ENCODE peak calls at places on chromosomes 11 and 22, in eight cellular contexts. One of them, this sample, is unnamed.

GRCh38 chr22:34102633-34103032 is 182.4 kb upstream of the LARGE1 start:
- DNase-seq in kidney: no peak
- DNase-seq in upper lobe of right lung: no peak
- DNase-seq in IMR-90: no peak
- DNase-seq in heart left ventricle: no peak
- DNase-seq in pancreas: no peak
- DNase-seq in mammary epithelial cell: no peak
- DNase-seq in cardiac muscle cell: no peak
- DNase-seq in this sample: no peak

GRCh38 chr11:10502065-10502680 is 38.8 kb downstream of the RNF141 start:
- DNase-seq in kidney: no peak
- DNase-seq in upper lobe of right lung: no peak
- DNase-seq in IMR-90: no peak
- DNase-seq in heart left ventricle: no peak
- DNase-seq in pancreas: no peak
- DNase-seq in mammary epithelial cell: no peak
- DNase-seq in cardiac muscle cell: no peak
- DNase-seq in this sample: no peak

GRCh38 chr22:24141586-24141985 is 39.7 kb upstream of the SUSD2 start:
- DNase-seq in kidney: no peak
- DNase-seq in upper lobe of right lung: no peak
- DNase-seq in IMR-90: peak; percentile 63
- DNase-seq in heart left ventricle: no peak
- DNase-seq in pancreas: no peak
- DNase-seq in mammary epithelial cell: peak; percentile 75
- DNase-seq in cardiac muscle cell: no peak
- DNase-seq in this sample: no peak

GRCh38 chr11:130600616-130601015 is 152.2 kb downstream of the ADAMTS15 start:
- DNase-seq in kidney: no peak
- DNase-seq in upper lobe of right lung: no peak
- DNase-seq in IMR-90: no peak
- DNase-seq in heart left ventricle: no peak
- DNase-seq in pancreas: no peak
- DNase-seq in mammary epithelial cell: no peak
- DNase-seq in cardiac muscle cell: no peak
- DNase-seq in this sample: no peak

GRCh38 chr11:88357323-88358039 is 19.9 kb upstream of the CTSC start:
- DNase-seq in kidney: no peak
- DNase-seq in upper lobe of right lung: no peak
- DNase-seq in IMR-90: peak; percentile 27
- DNase-seq in heart left ventricle: no peak
- DNase-seq in pancreas: no peak
- DNase-seq in mammary epithelial cell: no peak
- DNase-seq in cardiac muscle cell: peak; percentile 76
- DNase-seq in this sample: no peak

GRCh38 chr11:122069946-122070345 is 46.1 kb downstream of the BLID start:
- DNase-seq in kidney: peak; percentile 67
- DNase-seq in upper lobe of right lung: no peak
- DNase-seq in IMR-90: peak; percentile 91
- DNase-seq in heart left ventricle: peak; percentile 37
- DNase-seq in pancreas: peak; percentile 38
- DNase-seq in mammary epithelial cell: peak; percentile 43
- DNase-seq in cardiac muscle cell: peak; percentile 87
- DNase-seq in this sample: peak; percentile 66

GRCh38 chr22:30187726-30188407 is 58.7 kb downstream of the LIF start:
- DNase-seq in kidney: no peak
- DNase-seq in upper lobe of right lung: no peak
- DNase-seq in IMR-90: peak; percentile 63
- DNase-seq in heart left ventricle: no peak
- DNase-seq in pancreas: no peak
- DNase-seq in mammary epithelial cell: no peak
- DNase-seq in cardiac muscle cell: peak; percentile 56
- DNase-seq in this sample: no peak

GRCh38 chr22:43375951-43376455 is 32.8 kb upstream of the SCUBE1 start:
- DNase-seq in kidney: no peak
- DNase-seq in upper lobe of right lung: no peak
- DNase-seq in IMR-90: peak; percentile 43
- DNase-seq in heart left ventricle: no peak
- DNase-seq in pancreas: no peak
- DNase-seq in mammary epithelial cell: peak; percentile 19
- DNase-seq in cardiac muscle cell: peak; percentile 21
- DNase-seq in this sample: no peak

GRCh38 chr11:81203876-81204275 is 1529.8 kb downstream of the FAM181B start:
- DNase-seq in kidney: no peak
- DNase-seq in upper lobe of right lung: no peak
- DNase-seq in IMR-90: no peak
- DNase-seq in heart left ventricle: no peak
- DNase-seq in pancreas: no peak
- DNase-seq in mammary epithelial cell: no peak
- DNase-seq in cardiac muscle cell: no peak
- DNase-seq in this sample: no peak

GRCh38 chr11:122421684-122422083 is 233.8 kb upstream of the UBASH3B start:
- DNase-seq in kidney: no peak
- DNase-seq in upper lobe of right lung: no peak
- DNase-seq in IMR-90: no peak
- DNase-seq in heart left ventricle: no peak
- DNase-seq in pancreas: no peak
- DNase-seq in mammary epithelial cell: peak; percentile 70
- DNase-seq in cardiac muscle cell: no peak
- DNase-seq in this sample: no peak

GRCh38 chr11:116927163-116927772 is 89.8 kb upstream of the APOA1 start:
- DNase-seq in kidney: no peak
- DNase-seq in upper lobe of right lung: no peak
- DNase-seq in IMR-90: no peak
- DNase-seq in heart left ventricle: no peak
- DNase-seq in pancreas: no peak
- DNase-seq in mammary epithelial cell: no peak
- DNase-seq in cardiac muscle cell: no peak
- DNase-seq in this sample: no peak

GRCh38 chr11:63667993-63668392 is 3.2 kb downstream of the ATL3 start:
- DNase-seq in kidney: no peak
- DNase-seq in upper lobe of right lung: no peak
- DNase-seq in IMR-90: peak; percentile 97
- DNase-seq in heart left ventricle: no peak
- DNase-seq in pancreas: no peak
- DNase-seq in mammary epithelial cell: peak; percentile 94
- DNase-seq in cardiac muscle cell: peak; percentile 81
- DNase-seq in this sample: no peak

GRCh38 chr11:84800755-84801346 is 826.3 kb downstream of the DLG2 start:
- DNase-seq in kidney: no peak
- DNase-seq in upper lobe of right lung: no peak
- DNase-seq in IMR-90: peak; percentile 36
- DNase-seq in heart left ventricle: no peak
- DNase-seq in pancreas: no peak
- DNase-seq in mammary epithelial cell: peak; percentile 8
- DNase-seq in cardiac muscle cell: peak; percentile 9
- DNase-seq in this sample: no peak

GRCh38 chr11:2086239-2087040 is 52.7 kb downstream of the IGF2 start:
- DNase-seq in kidney: no peak
- DNase-seq in upper lobe of right lung: peak; percentile 53
- DNase-seq in IMR-90: no peak
- DNase-seq in heart left ventricle: no peak
- DNase-seq in pancreas: no peak
- DNase-seq in mammary epithelial cell: no peak
- DNase-seq in cardiac muscle cell: no peak
- DNase-seq in this sample: peak; percentile 32

GRCh38 chr22:41831383-41831782 is 1.5 kb upstream of the SREBF2 start:
- DNase-seq in kidney: no peak
- DNase-seq in upper lobe of right lung: no peak
- DNase-seq in IMR-90: no peak
- DNase-seq in heart left ventricle: no peak
- DNase-seq in pancreas: no peak
- DNase-seq in mammary epithelial cell: no peak
- DNase-seq in cardiac muscle cell: peak; percentile 40
- DNase-seq in this sample: no peak

GRCh38 chr11:118147502-118147901 is 5.1 kb downstream of the SCN4B start:
- DNase-seq in kidney: no peak
- DNase-seq in upper lobe of right lung: no peak
- DNase-seq in IMR-90: no peak
- DNase-seq in heart left ventricle: no peak
- DNase-seq in pancreas: no peak
- DNase-seq in mammary epithelial cell: no peak
- DNase-seq in cardiac muscle cell: no peak
- DNase-seq in this sample: no peak

GRCh38 chr11:118148240-118148639 is 4.4 kb downstream of the SCN4B start:
- DNase-seq in kidney: no peak
- DNase-seq in upper lobe of right lung: no peak
- DNase-seq in IMR-90: no peak
- DNase-seq in heart left ventricle: no peak
- DNase-seq in pancreas: no peak
- DNase-seq in mammary epithelial cell: no peak
- DNase-seq in cardiac muscle cell: no peak
- DNase-seq in this sample: no peak

GRCh38 chr11:118149493-118149892 is 3.1 kb downstream of the SCN4B start:
- DNase-seq in kidney: no peak
- DNase-seq in upper lobe of right lung: no peak
- DNase-seq in IMR-90: no peak
- DNase-seq in heart left ventricle: no peak
- DNase-seq in pancreas: no peak
- DNase-seq in mammary epithelial cell: no peak
- DNase-seq in cardiac muscle cell: no peak
- DNase-seq in this sample: no peak

GRCh38 chr11:118146554-118146953 is 6.1 kb downstream of the SCN4B start:
- DNase-seq in kidney: no peak
- DNase-seq in upper lobe of right lung: no peak
- DNase-seq in IMR-90: no peak
- DNase-seq in heart left ventricle: no peak
- DNase-seq in pancreas: no peak
- DNase-seq in mammary epithelial cell: no peak
- DNase-seq in cardiac muscle cell: no peak
- DNase-seq in this sample: no peak

DNA sequence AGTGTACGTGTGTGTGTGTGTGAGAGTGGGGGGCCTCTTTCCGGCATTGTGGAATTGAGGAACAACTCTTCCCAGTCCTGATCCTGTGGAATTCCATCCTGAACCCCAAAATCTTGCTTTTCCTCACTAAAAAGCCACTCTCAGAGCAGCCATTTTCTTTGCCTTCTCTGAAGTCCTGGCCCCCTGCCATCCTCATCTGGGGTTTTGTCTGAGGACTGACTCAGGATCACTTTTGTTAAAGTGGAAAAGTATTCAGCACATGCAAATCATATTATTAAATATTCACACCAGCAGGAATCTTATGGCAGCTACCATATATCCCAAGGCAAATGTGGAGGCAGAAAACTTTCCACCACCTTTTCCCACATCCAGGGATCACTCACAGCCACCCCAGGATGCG is 3.7 kb downstream of the SCN4B start:
- DNase-seq in kidney: no peak
- DNase-seq in upper lobe of right lung: no peak
- DNase-seq in IMR-90: no peak
- DNase-seq in heart left ventricle: no peak
- DNase-seq in pancreas: no peak
- DNase-seq in mammary epithelial cell: no peak
- DNase-seq in cardiac muscle cell: no peak
- DNase-seq in this sample: no peak
- H3K27ac ChIP-seq in kidney: no peak overlapping the region
- H3K27ac ChIP-seq in upper lobe of right lung: no peak overlapping the region
- H3K27ac ChIP-seq in IMR-90: no peak overlapping the region
- H3K27ac ChIP-seq in heart left ventricle: peak overlapping the region; percentile 80
- H3K27ac ChIP-seq in pancreas: no peak overlapping the region
- H3K27ac ChIP-seq in mammary epithelial cell: no peak overlapping the region
- H3K27ac ChIP-seq in cardiac muscle cell: no peak overlapping the region
- H3K27ac ChIP-seq in this sample: no peak overlapping the region

GRCh38 chr11:119728226-119728626 is 774 bp downstream of the NECTIN1 start:
- DNase-seq in kidney: no peak
- DNase-seq in upper lobe of right lung: peak; percentile 70
- DNase-seq in IMR-90: no peak
- DNase-seq in heart left ventricle: no peak
- DNase-seq in pancreas: peak; percentile 81
- DNase-seq in mammary epithelial cell: no peak
- DNase-seq in cardiac muscle cell: no peak
- DNase-seq in this sample: no peak
- H3K4me3 ChIP-seq in kidney: peak overlapping the region; percentile 67
- H3K4me3 ChIP-seq in upper lobe of right lung: peak overlapping the region; percentile 83
- H3K4me3 ChIP-seq in IMR-90: peak overlapping the region; percentile 72
- H3K4me3 ChIP-seq in heart left ventricle: peak overlapping the region; percentile 91
- H3K4me3 ChIP-seq in pancreas: peak overlapping the region; percentile 83
- H3K4me3 ChIP-seq in mammary epithelial cell: peak overlapping the region; percentile 92
- H3K4me3 ChIP-seq in cardiac muscle cell: peak overlapping the region; percentile 69
- H3K4me3 ChIP-seq in this sample: peak overlapping the region; percentile 82

DNA sequence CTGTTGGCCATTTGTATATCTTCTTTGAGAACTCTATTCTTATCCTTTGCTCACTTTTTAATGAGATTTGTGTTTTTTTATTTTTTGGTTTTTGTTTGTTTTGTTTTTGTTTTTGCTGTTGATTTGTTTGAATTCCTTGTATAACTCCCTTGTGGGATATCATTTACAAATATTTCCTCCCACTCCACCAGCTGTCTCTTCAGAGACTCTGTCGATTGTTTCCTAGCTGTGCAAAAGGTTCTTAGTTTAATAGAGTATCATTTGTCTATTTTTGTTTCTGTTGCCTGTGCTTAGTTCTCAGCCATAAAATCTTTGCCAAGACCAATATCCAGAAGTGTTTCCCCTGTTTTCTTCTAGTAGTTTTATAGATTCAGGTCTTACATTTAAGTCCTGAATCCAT is 82.4 kb downstream of the ARHGAP32 start:
- DNase-seq in kidney: no peak
- DNase-seq in upper lobe of right lung: no peak
- DNase-seq in IMR-90: no peak
- DNase-seq in heart left ventricle: no peak
- DNase-seq in pancreas: no peak
- DNase-seq in mammary epithelial cell: no peak
- DNase-seq in cardiac muscle cell: no peak
- DNase-seq in this sample: no peak
- H3K4me1 ChIP-seq in kidney: no peaks in the 10 kb centered on the region
- H3K4me1 ChIP-seq in upper lobe of right lung: no peaks in the 10 kb centered on the region
- H3K4me1 ChIP-seq in IMR-90: no peaks in the 10 kb centered on the region
- H3K4me1 ChIP-seq in heart left ventricle: no peaks in the 10 kb centered on the region
- H3K4me1 ChIP-seq in pancreas: no peaks in the 10 kb centered on the region
- H3K4me1 ChIP-seq in mammary epithelial cell: no peaks in the 10 kb centered on the region
- H3K4me1 ChIP-seq in cardiac muscle cell: peaks cover 3% of the 10 kb centered on the region
- H3K4me1 ChIP-seq in this sample: no peaks in the 10 kb centered on the region

GRCh38 chr11:111018571-111018970 is 227.0 kb upstream of the POU2AF2 start:
- DNase-seq in kidney: no peak
- DNase-seq in upper lobe of right lung: no peak
- DNase-seq in IMR-90: peak; percentile 25
- DNase-seq in heart left ventricle: no peak
- DNase-seq in pancreas: no peak
- DNase-seq in mammary epithelial cell: peak; percentile 4
- DNase-seq in cardiac muscle cell: peak; percentile 84
- DNase-seq in this sample: no peak

GRCh38 chr11:111019449-111019848 is 226.1 kb upstream of the POU2AF2 start:
- DNase-seq in kidney: no peak
- DNase-seq in upper lobe of right lung: no peak
- DNase-seq in IMR-90: no peak
- DNase-seq in heart left ventricle: no peak
- DNase-seq in pancreas: no peak
- DNase-seq in mammary epithelial cell: no peak
- DNase-seq in cardiac muscle cell: no peak
- DNase-seq in this sample: no peak

GRCh38 chr11:111026241-111026640 is 219.3 kb upstream of the POU2AF2 start:
- DNase-seq in kidney: no peak
- DNase-seq in upper lobe of right lung: no peak
- DNase-seq in IMR-90: no peak
- DNase-seq in heart left ventricle: no peak
- DNase-seq in pancreas: no peak
- DNase-seq in mammary epithelial cell: no peak
- DNase-seq in cardiac muscle cell: no peak
- DNase-seq in this sample: no peak

GRCh38 chr11:111019931-111020381 is 225.6 kb upstream of the POU2AF2 start:
- DNase-seq in kidney: no peak
- DNase-seq in upper lobe of right lung: no peak
- DNase-seq in IMR-90: peak; percentile 46
- DNase-seq in heart left ventricle: no peak
- DNase-seq in pancreas: no peak
- DNase-seq in mammary epithelial cell: no peak
- DNase-seq in cardiac muscle cell: peak; percentile 56
- DNase-seq in this sample: no peak

GRCh38 chr11:111021131-111021530 is 224.4 kb upstream of the POU2AF2 start:
- DNase-seq in kidney: no peak
- DNase-seq in upper lobe of right lung: no peak
- DNase-seq in IMR-90: no peak
- DNase-seq in heart left ventricle: no peak
- DNase-seq in pancreas: no peak
- DNase-seq in mammary epithelial cell: no peak
- DNase-seq in cardiac muscle cell: no peak
- DNase-seq in this sample: no peak
- H3K27ac ChIP-seq in kidney: no peak overlapping the region
- H3K27ac ChIP-seq in upper lobe of right lung: no peak overlapping the region
- H3K27ac ChIP-seq in IMR-90: no peak overlapping the region
- H3K27ac ChIP-seq in heart left ventricle: no peak overlapping the region
- H3K27ac ChIP-seq in pancreas: no peak overlapping the region
- H3K27ac ChIP-seq in mammary epithelial cell: no peak overlapping the region
- H3K27ac ChIP-seq in cardiac muscle cell: no peak overlapping the region
- H3K27ac ChIP-seq in this sample: no peak overlapping the region